ENCODE peak calls at places on chromosomes 13 and 19, in six cellular contexts. A is mesenchymal stem cell, H is trophoblast cell, Y is IMR-90, X is H9, I is H1. P is an unnamed sample.

GRCh38 chr13:85631801-85632200 is 167.4 kb downstream of the SLITRK6 start:
- DNase-seq in H (no peak), I (no peak), Y (peak; percentile 9), X (no peak), A (peak; percentile 16), P (no peak)

GRCh38 chr19:4140237-4140711 is 13.2 kb upstream of the CREB3L3 start:
- DNase-seq in H (peak; percentile 23), A (peak; percentile 79), I (peak; percentile 38), X (peak; percentile 75), Y (peak; percentile 72), P (peak; percentile 56)

GRCh38 chr13:107395927-107396757 is 819.2 kb downstream of the LIG4 start:
- DNase-seq in Y (no peak), A (no peak), I (no peak), H (no peak), X (no peak), P (no peak)

GRCh38 chr13:75633285-75633684 is 2.8 kb upstream of the LMO7 start:
- DNase-seq in A (peak; percentile 92), X (no peak), Y (peak; percentile 97), H (no peak), I (no peak), P (no peak)

GRCh38 chr13:111245781-111246384 is 74.6 kb upstream of the TEX29 start:
- DNase-seq in I (no peak), H (no peak), X (no peak), Y (peak; percentile 56), A (no peak), P (no peak)

GRCh38 chr13:98672947-98673545 is 79.4 kb downstream of the SLC15A1 start:
- DNase-seq in X (peak; percentile 80), H (peak; percentile 76), Y (peak; percentile 75), I (peak; percentile 15), A (peak; percentile 71), P (peak; percentile 61)

GRCh38 chr19:57947419-57948134 is at the start of gene ZNF256:
- DNase-seq in Y (peak; percentile 93), X (peak; percentile 98), A (peak; percentile 95), I (peak; percentile 91), H (peak; percentile 92), P (peak; percentile 92)

GRCh38 chr13:84844473-84844872 is 954.7 kb downstream of the SLITRK6 start:
- DNase-seq in I (no peak), X (no peak), Y (no peak), H (no peak), A (peak; percentile 37), P (peak; percentile 24)

GRCh38 chr19:29858000-29858596 is 46.3 kb downstream of the CCNE1 start:
- DNase-seq in Y (no peak), X (peak; percentile 84), I (no peak), H (no peak), A (no peak), P (no peak)

GRCh38 chr13:46628622-46629365 is 75.8 kb downstream of the LRCH1 start:
- DNase-seq in I (no peak), H (peak; percentile 79), Y (no peak), X (no peak), A (no peak), P (no peak)

GRCh38 chr13:114325729-114326128 is 11.4 kb downstream of the CHAMP1 start:
- DNase-seq in Y (no peak), I (no peak), H (no peak), A (no peak), X (no peak), P (no peak)

GRCh38 chr13:43786766-43787517 is at the start of gene ENOX1:
- DNase-seq in Y (peak; percentile 74), H (peak; percentile 33), A (peak; percentile 88), I (no peak), X (peak; percentile 65), P (peak; percentile 64)

GRCh38 chr19:54248016-54248601 is 5.5 kb upstream of the LILRA6 start:
- DNase-seq in Y (peak; percentile 26), I (no peak), A (no peak), X (no peak), H (peak; percentile 43), P (no peak)

GRCh38 chr19:40601061-40601973 is at the start of gene LTBP4:
- DNase-seq in H (no peak), Y (no peak), X (peak; percentile 40), I (no peak), A (peak; percentile 56), P (no peak)

GRCh38 chr13:32811297-32811800 is 204.9 kb upstream of the KL start:
- DNase-seq in A (peak; percentile 41), I (no peak), X (no peak), Y (no peak), H (no peak), P (no peak)

GRCh38 chr19:48807590-48808308 is 3.1 kb downstream of the BCAT2 start:
- DNase-seq in Y (no peak), I (no peak), A (no peak), X (peak; percentile 56), H (no peak), P (no peak)

GRCh38 chr13:110397445-110397844 is 90.4 kb downstream of the COL4A2 start:
- DNase-seq in Y (peak; percentile 85), I (no peak), X (no peak), H (no peak), A (no peak), P (no peak)

GRCh38 chr19:2246801-2247361 is 2.2 kb upstream of the AMH start:
- DNase-seq in X (no peak), I (no peak), Y (peak; percentile 35), H (no peak), A (no peak), P (no peak)

GRCh38 chr19:20162821-20163220 is 4.2 kb upstream of the ZNF486 start:
- DNase-seq in A (no peak), X (no peak), I (no peak), Y (no peak), H (no peak), P (no peak)

GRCh38 chr19:11142528-11143171 is 12.9 kb downstream of the SPC24 start:
- DNase-seq in Y (peak; percentile 95), H (peak; percentile 84), X (peak; percentile 92), A (peak; percentile 96), I (no peak), P (peak; percentile 57)

GRCh38 chr13:111548805-111549204 is 228.4 kb downstream of the TEX29 start:
- DNase-seq in Y (no peak), X (no peak), A (no peak), H (no peak), I (no peak), P (no peak)

GRCh38 chr13:113915012-113915763 is 51.3 kb upstream of the GAS6 start:
- DNase-seq in H (no peak), I (no peak), Y (no peak), X (peak; percentile 15), A (no peak), P (no peak)

GRCh38 chr19:52227980-52228379 is 38.1 kb downstream of the PPP2R1A start:
- DNase-seq in Y (no peak), X (no peak), A (no peak), H (no peak), I (no peak), P (no peak)

GRCh38 chr19:39423258-39424086 is 11.0 kb downstream of the PLEKHG2 start:
- DNase-seq in H (no peak), A (peak; percentile 21), Y (no peak), X (no peak), I (no peak), P (no peak)

GRCh38 chr19:36215276-36216171 is 618 bp downstream of the ZNF146 start:
- DNase-seq in H (no peak), Y (peak; percentile 62), X (no peak), A (peak; percentile 70), I (no peak), P (peak; percentile 5)

GRCh38 chr13:110116072-110116487 is 190.9 kb downstream of the COL4A1 start:
- DNase-seq in X (peak; percentile 82), A (peak; percentile 86), H (peak; percentile 92), I (no peak), Y (peak; percentile 60), P (peak; percentile 61)

GRCh38 chr19:47483800-47484690 is at the start of gene KPTN:
- DNase-seq in Y (peak; percentile 90), I (peak; percentile 75), A (peak; percentile 93), H (peak; percentile 88), X (peak; percentile 94), P (peak; percentile 86)

GRCh38 chr19:41023193-41023592 is 32.1 kb downstream of the CYP2B6 start:
- DNase-seq in H (no peak), X (peak; percentile 50), A (no peak), I (no peak), Y (no peak), P (no peak)

GRCh38 chr13:44142911-44143665 is 230.5 kb upstream of the SERP2 start:
- DNase-seq in Y (peak; percentile 49), H (no peak), X (no peak), I (no peak), A (peak; percentile 47), P (no peak)

GRCh38 chr19:33376423-33376822 is 2.9 kb downstream of the CEBPG start:
- DNase-seq in H (peak; percentile 78), A (peak; percentile 79), X (no peak), Y (peak; percentile 87), I (no peak), P (no peak)

GRCh38 chr13:32585625-32586021 is 629 bp upstream of the PDS5B start:
- DNase-seq in X (peak; percentile 36), I (no peak), H (peak; percentile 8), Y (no peak), A (no peak), P (peak; percentile 26)

GRCh38 chr19:13012690-13013608 is 17.7 kb downstream of the NFIX start:
- DNase-seq in Y (peak; percentile 63), X (peak; percentile 58), H (peak; percentile 13), I (no peak), A (peak; percentile 57), P (no peak)
- H3K9ac ChIP-seq in Y (peak overlapping the region; percentile 89), X (no peak overlapping the region), H (no peak overlapping the region), I (no peak overlapping the region), A (peak overlapping the region; percentile 99), P (no peak overlapping the region)

GRCh38 chr13:21458816-21459701 is at the start of gene ZDHHC20:
- DNase-seq in A (peak; percentile 86), Y (peak; percentile 78), I (peak; percentile 46), H (peak; percentile 74), X (peak; percentile 91), P (peak; percentile 80)
- H4K8ac ChIP-seq in A (peak within 1 kb of the TSS; percentile 78), Y (peak within 1 kb of the TSS; percentile 89), I (peak within 1 kb of the TSS; percentile 97), H (peak within 1 kb of the TSS; percentile 100), X (no peak within 1 kb of the TSS), P (peak within 1 kb of the TSS; percentile 74)

GRCh38 chr19:45952691-45953505 is 20.8 kb downstream of the NOVA2 start:
- DNase-seq in Y (peak; percentile 42), A (peak; percentile 54), X (peak; percentile 96), H (peak; percentile 43), I (peak; percentile 81), P (peak; percentile 80)
- H2AFZ ChIP-seq in Y (peak overlapping the region; percentile 83), A (peak overlapping the region; percentile 62), X (no peak overlapping the region), H (peak overlapping the region; percentile 24), I (peak overlapping the region; percentile 93), P (no peak overlapping the region)

DNA sequence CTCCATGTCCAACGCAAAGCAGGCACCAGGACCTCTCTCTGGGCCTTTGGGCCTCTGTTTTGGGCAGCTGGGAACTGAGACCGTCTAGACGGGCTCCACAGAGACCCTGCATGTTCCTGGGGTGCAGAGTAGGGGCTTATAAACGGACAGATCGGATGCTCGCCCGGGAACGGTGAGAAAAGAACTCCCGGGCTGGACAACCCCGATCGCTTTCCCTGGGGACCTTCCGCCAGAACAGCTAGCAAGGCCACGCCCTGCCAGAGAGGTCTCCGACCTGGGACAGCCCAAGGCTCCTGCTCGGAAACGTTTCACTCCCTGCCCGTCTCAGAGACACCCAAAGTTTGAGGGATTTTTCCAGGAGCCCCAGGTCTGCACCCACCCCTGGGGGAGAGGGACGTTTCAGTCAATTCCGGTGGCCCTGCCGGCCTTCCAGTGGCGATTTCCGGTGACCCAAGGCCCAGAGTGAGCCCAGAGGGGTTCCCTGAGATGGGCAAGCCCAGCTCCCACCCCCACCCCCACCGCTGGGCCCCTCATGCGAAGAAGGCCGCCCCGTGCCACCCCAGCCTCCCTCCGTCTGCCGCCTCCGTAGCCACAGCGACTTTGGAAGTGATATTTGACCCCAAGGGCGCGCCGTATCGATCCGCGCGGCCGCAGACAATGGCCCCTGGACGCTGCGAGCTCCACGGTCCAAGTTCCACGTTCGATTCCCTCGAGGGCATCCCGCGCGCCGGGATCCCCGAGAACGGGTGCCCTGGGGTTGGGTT is 1.7 kb downstream of the NR2F6 start:
- DNase-seq in X (peak; percentile 59), I (no peak), Y (peak; percentile 20), H (peak; percentile 48), A (peak; percentile 54), P (no peak)
- H3K9ac ChIP-seq in X (peak overlapping the region; percentile 6), I (peak overlapping the region; percentile 62), Y (peak overlapping the region; percentile 74), H (peak overlapping the region; percentile 95), A (peak overlapping the region; percentile 79), P (peak overlapping the region; percentile 95)

P was measured in neuronal stem cell.